ENCODE peak calls at places on chromosomes 7 and 10, in nine cellular contexts. One of them, this sample, is unnamed.

GRCh38 chr10:28788767-28789166 is 111.4 kb downstream of the BAMBI start:
- DNase-seq in cardiac muscle cell: no peak
- DNase-seq in mammary epithelial cell: no peak
- DNase-seq in kidney: no peak
- DNase-seq in tibial artery: no peak
- DNase-seq in SK-N-SH: no peak
- DNase-seq in lower lobe of right lung: no peak
- DNase-seq in OCI-LY7: no peak
- DNase-seq in lung: no peak
- DNase-seq in this sample: no peak

GRCh38 chr7:4650471-4651047 is 31.5 kb upstream of the FOXK1 start:
- DNase-seq in cardiac muscle cell: no peak
- DNase-seq in tibial artery: no peak
- DNase-seq in lower lobe of right lung: no peak
- DNase-seq in SK-N-SH: no peak
- DNase-seq in kidney: peak; percentile 57
- DNase-seq in OCI-LY7: no peak
- DNase-seq in lung: no peak
- DNase-seq in mammary epithelial cell: no peak
- DNase-seq in this sample: no peak

GRCh38 chr10:48285710-48286109 is 11.2 kb upstream of the FRMPD2 start:
- DNase-seq in lower lobe of right lung: no peak
- DNase-seq in SK-N-SH: no peak
- DNase-seq in lung: no peak
- DNase-seq in kidney: no peak
- DNase-seq in cardiac muscle cell: no peak
- DNase-seq in OCI-LY7: no peak
- DNase-seq in mammary epithelial cell: no peak
- DNase-seq in tibial artery: no peak
- DNase-seq in this sample: no peak

GRCh38 chr10:122504551-122504950 is 43.2 kb downstream of the HTRA1 start:
- DNase-seq in mammary epithelial cell: peak; percentile 72
- DNase-seq in kidney: peak; percentile 94
- DNase-seq in cardiac muscle cell: no peak
- DNase-seq in lung: peak; percentile 83
- DNase-seq in OCI-LY7: no peak
- DNase-seq in tibial artery: peak; percentile 96
- DNase-seq in lower lobe of right lung: peak; percentile 84
- DNase-seq in SK-N-SH: peak; percentile 84
- DNase-seq in this sample: peak; percentile 20

GRCh38 chr10:7519351-7519750 is 108.5 kb upstream of the SFMBT2 start:
- DNase-seq in tibial artery: no peak
- DNase-seq in SK-N-SH: no peak
- DNase-seq in mammary epithelial cell: peak; percentile 46
- DNase-seq in lung: no peak
- DNase-seq in kidney: no peak
- DNase-seq in cardiac muscle cell: no peak
- DNase-seq in lower lobe of right lung: no peak
- DNase-seq in OCI-LY7: no peak
- DNase-seq in this sample: no peak

GRCh38 chr10:24115403-24115802 is 93.5 kb upstream of the KIAA1217 start:
- DNase-seq in OCI-LY7: no peak
- DNase-seq in tibial artery: no peak
- DNase-seq in kidney: no peak
- DNase-seq in SK-N-SH: no peak
- DNase-seq in cardiac muscle cell: no peak
- DNase-seq in lung: no peak
- DNase-seq in lower lobe of right lung: no peak
- DNase-seq in mammary epithelial cell: no peak
- DNase-seq in this sample: no peak

GRCh38 chr7:121755818-121756501 is 117.0 kb upstream of the PTPRZ1 start:
- DNase-seq in kidney: no peak
- DNase-seq in lower lobe of right lung: no peak
- DNase-seq in tibial artery: no peak
- DNase-seq in OCI-LY7: no peak
- DNase-seq in mammary epithelial cell: no peak
- DNase-seq in cardiac muscle cell: peak; percentile 9
- DNase-seq in lung: no peak
- DNase-seq in SK-N-SH: no peak
- DNase-seq in this sample: no peak

GRCh38 chr10:131722525-131723264 is 178.1 kb upstream of the PPP2R2D start:
- DNase-seq in lung: no peak
- DNase-seq in cardiac muscle cell: no peak
- DNase-seq in lower lobe of right lung: no peak
- DNase-seq in SK-N-SH: no peak
- DNase-seq in kidney: no peak
- DNase-seq in OCI-LY7: no peak
- DNase-seq in tibial artery: no peak
- DNase-seq in mammary epithelial cell: no peak
- DNase-seq in this sample: no peak

GRCh38 chr10:11020026-11020820 is 2.6 kb downstream of the CELF2 start:
- DNase-seq in lower lobe of right lung: no peak
- DNase-seq in tibial artery: no peak
- DNase-seq in cardiac muscle cell: no peak
- DNase-seq in kidney: no peak
- DNase-seq in lung: no peak
- DNase-seq in OCI-LY7: no peak
- DNase-seq in mammary epithelial cell: no peak
- DNase-seq in SK-N-SH: no peak
- DNase-seq in this sample: no peak

GRCh38 chr10:69869291-69869841 is 67.7 kb downstream of the COL13A1 start:
- DNase-seq in cardiac muscle cell: no peak
- DNase-seq in OCI-LY7: no peak
- DNase-seq in lung: no peak
- DNase-seq in kidney: no peak
- DNase-seq in SK-N-SH: peak; percentile 61
- DNase-seq in lower lobe of right lung: no peak
- DNase-seq in mammary epithelial cell: peak; percentile 78
- DNase-seq in tibial artery: no peak
- DNase-seq in this sample: no peak

GRCh38 chr10:43688348-43688892 is 39.7 kb upstream of the ZNF32 start:
- DNase-seq in cardiac muscle cell: no peak
- DNase-seq in mammary epithelial cell: no peak
- DNase-seq in kidney: no peak
- DNase-seq in OCI-LY7: no peak
- DNase-seq in lower lobe of right lung: no peak
- DNase-seq in tibial artery: no peak
- DNase-seq in lung: no peak
- DNase-seq in SK-N-SH: no peak
- DNase-seq in this sample: no peak

GRCh38 chr7:2272031-2272430 is 30.0 kb downstream of the NUDT1 start:
- DNase-seq in tibial artery: no peak
- DNase-seq in mammary epithelial cell: no peak
- DNase-seq in lung: no peak
- DNase-seq in SK-N-SH: peak; percentile 38
- DNase-seq in OCI-LY7: no peak
- DNase-seq in cardiac muscle cell: no peak
- DNase-seq in kidney: peak; percentile 18
- DNase-seq in lower lobe of right lung: no peak
- DNase-seq in this sample: no peak

GRCh38 chr7:75743455-75743859 is 4.7 kb upstream of the HIP1 start:
- DNase-seq in cardiac muscle cell: no peak
- DNase-seq in lung: no peak
- DNase-seq in SK-N-SH: no peak
- DNase-seq in lower lobe of right lung: no peak
- DNase-seq in kidney: no peak
- DNase-seq in mammary epithelial cell: no peak
- DNase-seq in OCI-LY7: no peak
- DNase-seq in tibial artery: no peak
- DNase-seq in this sample: no peak

GRCh38 chr10:11081413-11081812 is 63.7 kb downstream of the CELF2 start:
- DNase-seq in OCI-LY7: no peak
- DNase-seq in SK-N-SH: no peak
- DNase-seq in lower lobe of right lung: no peak
- DNase-seq in mammary epithelial cell: no peak
- DNase-seq in tibial artery: no peak
- DNase-seq in kidney: no peak
- DNase-seq in lung: no peak
- DNase-seq in cardiac muscle cell: no peak
- DNase-seq in this sample: no peak

GRCh38 chr7:3280445-3280844 is 20.6 kb upstream of the SDK1 start:
- DNase-seq in mammary epithelial cell: no peak
- DNase-seq in kidney: no peak
- DNase-seq in lung: no peak
- DNase-seq in OCI-LY7: no peak
- DNase-seq in cardiac muscle cell: no peak
- DNase-seq in lower lobe of right lung: no peak
- DNase-seq in tibial artery: no peak
- DNase-seq in SK-N-SH: no peak
- DNase-seq in this sample: no peak
- H3K4me1 ChIP-seq in mammary epithelial cell: no peaks in the 10 kb centered on the region
- H3K4me1 ChIP-seq in kidney: peaks cover 6% of the 10 kb centered on the region
- H3K4me1 ChIP-seq in lung: peaks cover 2% of the 10 kb centered on the region
- H3K4me1 ChIP-seq in OCI-LY7: no peaks in the 10 kb centered on the region
- H3K4me1 ChIP-seq in cardiac muscle cell: no peaks in the 10 kb centered on the region
- H3K4me1 ChIP-seq in lower lobe of right lung: no peaks in the 10 kb centered on the region
- H3K4me1 ChIP-seq in tibial artery: peaks cover 6% of the 10 kb centered on the region
- H3K4me1 ChIP-seq in SK-N-SH: no peaks in the 10 kb centered on the region
- H3K4me1 ChIP-seq in this sample: no peaks in the 10 kb centered on the region

GRCh38 chr10:97291357-97292096 is 910 bp downstream of the ARHGAP19 start:
- DNase-seq in OCI-LY7: no peak
- DNase-seq in lower lobe of right lung: no peak
- DNase-seq in SK-N-SH: peak; percentile 24
- DNase-seq in kidney: no peak
- DNase-seq in mammary epithelial cell: no peak
- DNase-seq in lung: no peak
- DNase-seq in tibial artery: no peak
- DNase-seq in cardiac muscle cell: no peak
- DNase-seq in this sample: no peak

GRCh38 chr10:97292862-97293198 is 393 bp upstream of the ARHGAP19 start:
- DNase-seq in kidney: no peak
- DNase-seq in SK-N-SH: no peak
- DNase-seq in lung: no peak
- DNase-seq in tibial artery: no peak
- DNase-seq in OCI-LY7: no peak
- DNase-seq in cardiac muscle cell: no peak
- DNase-seq in mammary epithelial cell: no peak
- DNase-seq in lower lobe of right lung: no peak
- DNase-seq in this sample: no peak

GRCh38 chr10:97298223-97298571 is 5.8 kb upstream of the ARHGAP19 start:
- DNase-seq in lung: no peak
- DNase-seq in OCI-LY7: no peak
- DNase-seq in SK-N-SH: no peak
- DNase-seq in tibial artery: peak; percentile 1
- DNase-seq in mammary epithelial cell: no peak
- DNase-seq in lower lobe of right lung: no peak
- DNase-seq in cardiac muscle cell: no peak
- DNase-seq in kidney: no peak
- DNase-seq in this sample: no peak

GRCh38 chr10:97297556-97298222 is 5.3 kb upstream of the ARHGAP19 start:
- DNase-seq in mammary epithelial cell: no peak
- DNase-seq in cardiac muscle cell: peak; percentile 50
- DNase-seq in tibial artery: no peak
- DNase-seq in OCI-LY7: no peak
- DNase-seq in lung: no peak
- DNase-seq in SK-N-SH: no peak
- DNase-seq in lower lobe of right lung: no peak
- DNase-seq in kidney: no peak
- DNase-seq in this sample: no peak

GRCh38 chr10:97292097-97292861 is at the start of gene ARHGAP19:
- DNase-seq in cardiac muscle cell: peak; percentile 97
- DNase-seq in tibial artery: peak; percentile 98
- DNase-seq in mammary epithelial cell: peak; percentile 99
- DNase-seq in lower lobe of right lung: peak; percentile 96
- DNase-seq in lung: peak; percentile 98
- DNase-seq in OCI-LY7: peak; percentile 98
- DNase-seq in SK-N-SH: peak; percentile 92
- DNase-seq in kidney: peak; percentile 97
- DNase-seq in this sample: peak; percentile 98
- TF ChIP-seq CTCF in cardiac muscle cell: no peak
- TF ChIP-seq CTCF in tibial artery: no peak
- TF ChIP-seq CTCF in mammary epithelial cell: peak; percentile 26
- TF ChIP-seq CTCF in lower lobe of right lung: peak; percentile 28
- TF ChIP-seq CTCF in lung: no peak
- TF ChIP-seq CTCF in OCI-LY7: peak; percentile 43
- TF ChIP-seq CTCF in SK-N-SH: peak; percentile 35
- TF ChIP-seq CTCF in kidney: peak; percentile 2
- TF ChIP-seq CTCF in this sample: peak; percentile 24

GRCh38 chr7:98943336-98943735 is 65.0 kb downstream of the TRRAP start:
- DNase-seq in lung: no peak
- DNase-seq in SK-N-SH: no peak
- DNase-seq in mammary epithelial cell: no peak
- DNase-seq in OCI-LY7: no peak
- DNase-seq in cardiac muscle cell: no peak
- DNase-seq in kidney: no peak
- DNase-seq in lower lobe of right lung: no peak
- DNase-seq in tibial artery: no peak
- DNase-seq in this sample: no peak

GRCh38 chr7:98945852-98946251 is 67.5 kb downstream of the TRRAP start:
- DNase-seq in SK-N-SH: no peak
- DNase-seq in mammary epithelial cell: no peak
- DNase-seq in lower lobe of right lung: no peak
- DNase-seq in OCI-LY7: no peak
- DNase-seq in tibial artery: no peak
- DNase-seq in lung: no peak
- DNase-seq in kidney: no peak
- DNase-seq in cardiac muscle cell: no peak
- DNase-seq in this sample: no peak

GRCh38 chr7:98944386-98944785 is 66.1 kb downstream of the TRRAP start:
- DNase-seq in tibial artery: no peak
- DNase-seq in SK-N-SH: no peak
- DNase-seq in OCI-LY7: no peak
- DNase-seq in mammary epithelial cell: no peak
- DNase-seq in lower lobe of right lung: no peak
- DNase-seq in kidney: no peak
- DNase-seq in lung: no peak
- DNase-seq in cardiac muscle cell: no peak
- DNase-seq in this sample: no peak

GRCh38 chr7:98949336-98950044 is 71.2 kb downstream of the TRRAP start:
- DNase-seq in lung: no peak
- DNase-seq in mammary epithelial cell: no peak
- DNase-seq in cardiac muscle cell: no peak
- DNase-seq in kidney: no peak
- DNase-seq in OCI-LY7: no peak
- DNase-seq in SK-N-SH: no peak
- DNase-seq in tibial artery: no peak
- DNase-seq in lower lobe of right lung: no peak
- DNase-seq in this sample: no peak

GRCh38 chr7:98946389-98946788 is 68.1 kb downstream of the TRRAP start:
- DNase-seq in SK-N-SH: no peak
- DNase-seq in tibial artery: no peak
- DNase-seq in cardiac muscle cell: no peak
- DNase-seq in lung: no peak
- DNase-seq in kidney: no peak
- DNase-seq in lower lobe of right lung: no peak
- DNase-seq in mammary epithelial cell: no peak
- DNase-seq in OCI-LY7: no peak
- DNase-seq in this sample: no peak
- H3K27ac ChIP-seq in SK-N-SH: no peak overlapping the region
- H3K27ac ChIP-seq in tibial artery: no peak overlapping the region
- H3K27ac ChIP-seq in cardiac muscle cell: no peak overlapping the region
- H3K27ac ChIP-seq in lung: no peak overlapping the region
- H3K27ac ChIP-seq in kidney: no peak overlapping the region
- H3K27ac ChIP-seq in lower lobe of right lung: no peak overlapping the region
- H3K27ac ChIP-seq in mammary epithelial cell: no peak overlapping the region
- H3K27ac ChIP-seq in OCI-LY7: no peak overlapping the region
- H3K27ac ChIP-seq in this sample: no peak overlapping the region

DNA sequence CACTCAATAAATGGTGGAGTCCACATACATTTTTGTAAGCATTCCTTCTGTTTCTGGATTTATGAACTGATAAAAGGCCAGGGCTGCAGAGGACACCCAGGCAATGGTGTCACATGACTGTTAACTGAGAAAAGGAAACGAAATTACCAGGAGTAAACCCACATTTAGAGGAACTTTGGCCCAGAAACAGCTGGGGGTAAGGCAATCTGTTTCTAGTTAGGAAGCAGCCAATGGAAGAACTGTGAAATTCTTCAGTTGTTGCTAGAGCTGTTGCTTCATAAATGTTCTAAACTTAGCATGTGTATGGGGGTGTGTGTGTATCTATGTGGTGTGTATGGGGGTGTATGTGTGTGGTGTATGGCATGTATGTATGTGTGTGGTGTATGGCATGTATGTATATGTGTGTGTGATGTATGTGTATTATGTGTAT is 11.8 kb upstream of the PDCD4 start:
- DNase-seq in lower lobe of right lung: no peak
- DNase-seq in kidney: no peak
- DNase-seq in tibial artery: no peak
- DNase-seq in mammary epithelial cell: no peak
- DNase-seq in OCI-LY7: peak; percentile 43
- DNase-seq in SK-N-SH: no peak
- DNase-seq in cardiac muscle cell: no peak
- DNase-seq in lung: no peak
- DNase-seq in this sample: peak; percentile 49
- H3K4me1 ChIP-seq in lower lobe of right lung: peaks cover 74% of the 10 kb centered on the region
- H3K4me1 ChIP-seq in kidney: peaks cover 15% of the 10 kb centered on the region
- H3K4me1 ChIP-seq in tibial artery: no peaks in the 10 kb centered on the region
- H3K4me1 ChIP-seq in mammary epithelial cell: peaks cover 31% of the 10 kb centered on the region
- H3K4me1 ChIP-seq in OCI-LY7: peaks cover 80% of the 10 kb centered on the region
- H3K4me1 ChIP-seq in SK-N-SH: no peaks in the 10 kb centered on the region
- H3K4me1 ChIP-seq in cardiac muscle cell: peaks cover 24% of the 10 kb centered on the region
- H3K4me1 ChIP-seq in lung: peaks cover 22% of the 10 kb centered on the region
- H3K4me1 ChIP-seq in this sample: peaks cover 24% of the 10 kb centered on the region

This sample was measured in Peyer's patch.